ENCODE peak calls at places on chromosomes 2 and 18, in nine cellular contexts. M, T, Z, I, S, C, U, F and N are unnamed samples. For H3K4me1, the result is how much of the 10 kb centered on the place peaks cover.

GRCh38 chr2:238370482-238371372 is 50.4 kb downstream of the TRAF3IP1 start:
- DNase-seq in F (peak), M (peak), Z (peak), I (peak), U (no peak), T (peak), S (no peak), C (peak), N (peak)

GRCh38 chr18:36831139-36831538 is 2.2 kb downstream of the KIAA1328 start:
- DNase-seq in U (no peak), M (no peak), S (no peak), I (no peak), T (no peak), C (no peak), Z (peak), F (no peak), N (no peak)

GRCh38 chr18:13471971-13472628 is 253.5 kb downstream of the LDLRAD4 start:
- DNase-seq in I (no peak), S (no peak), T (no peak), C (peak), U (no peak), F (peak), M (no peak), Z (no peak), N (no peak)

GRCh38 chr2:203682688-203683130 is 23.7 kb upstream of the CD28 start:
- DNase-seq in S (no peak), C (no peak), U (no peak), Z (peak), M (no peak), T (no peak), F (no peak), I (no peak), N (peak)

GRCh38 chr2:226524381-226524843 is 275.2 kb downstream of the IRS1 start:
- DNase-seq in S (no peak), M (no peak), C (no peak), Z (no peak), T (no peak), F (no peak), I (no peak), U (no peak), N (no peak)

GRCh38 chr2:205709319-205709718 is 27.0 kb downstream of the NRP2 start:
- DNase-seq in S (no peak), T (no peak), U (no peak), Z (no peak), I (no peak), M (no peak), C (no peak), F (no peak), N (no peak)

GRCh38 chr2:9797681-9798556 is 45.4 kb upstream of the TAF1B start:
- DNase-seq in U (no peak), S (no peak), Z (no peak), T (peak), M (no peak), I (no peak), F (no peak), C (no peak), N (no peak)

GRCh38 chr18:55485666-55486065 is 102.3 kb downstream of the TCF4 start:
- DNase-seq in I (no peak), C (no peak), M (no peak), U (no peak), F (no peak), S (no peak), T (no peak), Z (no peak), N (no peak)

GRCh38 chr2:186599186-186599778 is 9.4 kb downstream of the ITGAV start:
- DNase-seq in S (no peak), I (no peak), U (no peak), T (no peak), M (no peak), C (no peak), F (no peak), Z (peak), N (no peak)

GRCh38 chr2:218063541-218064295 is 5.3 kb upstream of the RUFY4 start:
- DNase-seq in S (no peak), Z (no peak), F (no peak), I (no peak), M (no peak), C (no peak), T (no peak), U (no peak), N (no peak)

GRCh38 chr18:23964282-23965238 is 50.0 kb upstream of the TTC39C start:
- DNase-seq in T (no peak), C (no peak), Z (no peak), I (no peak), M (no peak), F (peak), S (no peak), U (peak), N (no peak)

GRCh38 chr2:155792666-155793065 is 539.9 kb downstream of the NR4A2 start:
- DNase-seq in M (no peak), T (no peak), F (no peak), Z (no peak), S (no peak), C (no peak), I (no peak), U (no peak), N (no peak)

GRCh38 chr2:7792031-7792651 is 874.9 kb downstream of the RNF144A start:
- DNase-seq in U (no peak), Z (no peak), S (no peak), I (no peak), F (no peak), C (no peak), T (no peak), M (no peak), N (no peak)

GRCh38 chr2:14134737-14135136 is 497.8 kb upstream of the LRATD1 start:
- DNase-seq in F (no peak), S (no peak), I (no peak), U (no peak), T (no peak), Z (no peak), M (no peak), C (no peak), N (no peak)

DNA sequence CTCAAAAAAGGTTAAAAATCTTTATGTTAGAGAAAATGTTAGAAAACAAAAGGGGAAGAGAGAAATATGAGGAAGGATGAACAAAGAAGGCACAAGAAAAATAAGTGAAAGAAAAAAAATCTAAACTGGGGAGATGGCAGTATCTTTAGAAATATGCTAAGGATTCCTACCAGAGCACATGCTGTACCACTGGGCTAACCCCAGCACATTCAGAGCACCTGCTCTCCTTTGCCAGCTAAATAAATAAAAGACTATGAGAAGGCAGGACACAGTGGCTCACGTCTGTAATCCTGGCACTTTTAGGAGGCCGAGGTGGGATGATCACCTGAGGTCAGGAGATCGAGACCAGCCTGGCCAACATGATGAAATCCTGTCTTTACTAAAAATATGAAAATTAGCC is 92.2 kb upstream of the CDKL4 start:
- DNase-seq in I (no peak), T (no peak), F (no peak), C (no peak), M (no peak), Z (no peak), S (no peak), U (no peak), N (no peak)
- H3K27ac ChIP-seq in I (no peak), T (peak), F (no peak), C (no peak), M (no peak), Z (no peak), S (no peak), U (no peak), N (no peak)

GRCh38 chr2:200797242-200797770 is 14.4 kb upstream of the BZW1 start:
- DNase-seq in U (no peak), I (peak), T (peak), C (no peak), S (no peak), M (no peak), F (no peak), Z (no peak), N (no peak)

GRCh38 chr2:200791905-200792304 is 19.8 kb upstream of the BZW1 start:
- DNase-seq in Z (no peak), C (no peak), F (no peak), I (no peak), S (no peak), M (no peak), T (no peak), U (no peak), N (no peak)

GRCh38 chr2:200794143-200794542 is 17.6 kb upstream of the BZW1 start:
- DNase-seq in I (no peak), F (no peak), M (no peak), T (no peak), Z (no peak), U (no peak), S (no peak), C (no peak), N (no peak)

GRCh38 chr2:200796561-200796960 is 15.1 kb upstream of the BZW1 start:
- DNase-seq in U (no peak), C (no peak), Z (peak), I (no peak), F (no peak), M (no peak), T (no peak), S (no peak), N (no peak)

DNA sequence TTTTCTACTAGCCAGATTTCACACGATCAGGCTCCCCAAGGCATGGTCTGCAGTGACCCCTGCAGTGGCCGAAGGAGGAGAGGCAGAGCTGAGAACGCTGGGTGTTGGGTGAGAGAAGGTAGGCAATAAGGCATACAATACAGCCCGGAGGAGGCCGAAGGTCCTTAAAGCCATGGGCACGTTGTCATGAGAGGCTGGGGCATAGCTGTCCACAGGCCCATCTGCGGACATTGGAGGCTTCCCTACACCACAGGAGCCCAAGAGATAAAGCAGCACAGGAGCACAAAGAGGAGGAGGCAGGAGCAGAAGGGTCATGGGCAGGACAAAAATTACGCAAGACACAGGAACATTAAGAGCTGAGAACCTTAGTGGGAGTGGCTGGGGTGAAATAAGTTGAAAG is 16.7 kb upstream of the BZW1 start:
- DNase-seq in F (peak), I (no peak), Z (no peak), U (no peak), T (peak), S (peak), C (peak), M (no peak), N (no peak)
- TF ChIP-seq CTCF in F (peak), I (peak), Z (no peak), U (no peak), T (peak), S (peak), C (peak), M (no peak), N (no peak)

DNA sequence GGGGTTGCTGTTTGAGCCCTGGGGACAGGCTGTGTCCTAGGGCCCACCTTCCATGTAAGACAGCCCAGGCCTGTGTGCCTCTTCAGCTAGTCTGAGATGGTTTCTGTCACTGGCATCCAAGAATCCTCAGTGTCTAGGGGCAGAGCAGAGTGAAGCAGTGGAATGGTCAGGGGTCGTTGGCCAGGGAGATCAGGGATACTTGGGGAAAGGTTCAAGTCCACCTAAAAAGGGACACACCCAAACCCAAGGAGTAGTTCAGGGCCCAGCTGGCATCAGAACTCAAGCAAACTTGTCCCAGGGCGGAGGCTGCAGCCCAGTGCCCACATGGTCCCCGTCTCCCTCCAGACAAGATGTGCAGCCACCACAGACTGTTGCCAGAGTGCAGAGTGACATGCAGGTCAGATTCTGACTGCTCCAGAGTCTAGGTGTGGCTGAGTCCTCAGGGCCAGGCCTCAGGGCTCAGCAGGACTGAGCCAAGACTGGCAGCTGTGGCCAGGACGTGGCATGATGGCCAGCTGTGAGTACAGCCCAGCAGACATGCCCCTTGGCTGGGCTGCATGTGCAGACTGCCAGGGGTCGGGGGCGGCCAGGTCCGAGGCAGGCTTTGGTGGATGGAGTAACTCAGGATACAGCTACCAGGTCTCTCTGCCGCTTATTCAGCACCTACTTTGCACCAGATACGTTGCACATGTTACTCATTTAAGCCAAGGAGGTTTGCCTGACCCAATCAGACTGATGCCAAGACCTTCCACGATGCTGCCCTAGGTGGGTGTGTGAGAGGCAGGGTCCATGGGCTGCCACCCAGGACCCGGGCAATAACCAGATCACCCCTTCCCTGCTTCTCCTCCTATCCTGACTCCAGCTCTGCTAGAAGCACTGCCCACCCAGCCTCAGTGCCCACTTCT is 146.6 kb downstream of the SMAD7 start:
- DNase-seq in Z (no peak), M (peak), C (no peak), T (peak), U (no peak), S (peak), F (no peak), I (no peak), N (peak)
- H3K4me1 ChIP-seq in Z (under half), M (under half), C (under half), T (half or more), U (under half), S (under half), F (under half), I (half or more), N (under half)

GRCh38 chr2:64707276-64707675 is 53.6 kb upstream of the SERTAD2 start:
- DNase-seq in F (no peak), T (no peak), C (no peak), I (no peak), U (no peak), M (no peak), Z (no peak), S (no peak), N (no peak)
- H3K27ac ChIP-seq in F (no peak), T (no peak), C (no peak), I (no peak), U (no peak), M (no peak), Z (no peak), S (no peak), N (no peak)

GRCh38 chr2:128523490-128523889 is 204.8 kb upstream of the HS6ST1 start:
- DNase-seq in C (no peak), I (no peak), S (no peak), F (peak), T (no peak), Z (no peak), U (no peak), M (no peak), N (no peak)

GRCh38 chr2:128521482-128521881 is 202.8 kb upstream of the HS6ST1 start:
- DNase-seq in M (no peak), T (no peak), S (no peak), I (no peak), C (no peak), U (no peak), F (no peak), Z (no peak), N (no peak)

GRCh38 chr2:128524183-128524582 is 205.5 kb upstream of the HS6ST1 start:
- DNase-seq in S (no peak), F (no peak), I (no peak), U (no peak), Z (peak), T (no peak), M (no peak), C (no peak), N (no peak)

GRCh38 chr2:128520787-128521186 is 202.1 kb upstream of the HS6ST1 start:
- DNase-seq in I (no peak), U (no peak), Z (no peak), S (no peak), F (no peak), M (no peak), C (no peak), T (no peak), N (no peak)

GRCh38 chr2:128522829-128523228 is 204.2 kb upstream of the HS6ST1 start:
- DNase-seq in M (no peak), S (no peak), Z (no peak), T (no peak), I (no peak), F (no peak), U (no peak), C (no peak), N (no peak)
- TF ChIP-seq CTCF in M (no peak), S (no peak), Z (no peak), T (no peak), I (no peak), F (no peak), U (no peak), C (no peak), N (no peak)

GRCh38 chr2:160368988-160369935 is 124.3 kb downstream of the RBMS1 start:
- DNase-seq in F (no peak), U (no peak), C (no peak), M (no peak), Z (no peak), S (no peak), T (no peak), I (no peak), N (no peak)
- H3K4me1 ChIP-seq in F (half or more), U (half or more), C (half or more), M (half or more), Z (half or more), S (under half), T (half or more), I (half or more), N (under half)

GRCh38 chr2:51006641-51007040 is 25.3 kb downstream of the NRXN1 start:
- DNase-seq in I (no peak), U (no peak), M (no peak), T (no peak), F (peak), S (no peak), Z (no peak), C (no peak), N (no peak)

GRCh38 chr2:51003345-51004192 is 28.4 kb downstream of the NRXN1 start:
- DNase-seq in M (no peak), Z (peak), C (no peak), I (no peak), S (no peak), U (no peak), T (no peak), F (peak), N (no peak)

GRCh38 chr2:50995610-50996009 is 36.3 kb downstream of the NRXN1 start:
- DNase-seq in T (no peak), C (no peak), M (no peak), Z (no peak), U (no peak), S (no peak), I (no peak), F (no peak), N (no peak)

DNA sequence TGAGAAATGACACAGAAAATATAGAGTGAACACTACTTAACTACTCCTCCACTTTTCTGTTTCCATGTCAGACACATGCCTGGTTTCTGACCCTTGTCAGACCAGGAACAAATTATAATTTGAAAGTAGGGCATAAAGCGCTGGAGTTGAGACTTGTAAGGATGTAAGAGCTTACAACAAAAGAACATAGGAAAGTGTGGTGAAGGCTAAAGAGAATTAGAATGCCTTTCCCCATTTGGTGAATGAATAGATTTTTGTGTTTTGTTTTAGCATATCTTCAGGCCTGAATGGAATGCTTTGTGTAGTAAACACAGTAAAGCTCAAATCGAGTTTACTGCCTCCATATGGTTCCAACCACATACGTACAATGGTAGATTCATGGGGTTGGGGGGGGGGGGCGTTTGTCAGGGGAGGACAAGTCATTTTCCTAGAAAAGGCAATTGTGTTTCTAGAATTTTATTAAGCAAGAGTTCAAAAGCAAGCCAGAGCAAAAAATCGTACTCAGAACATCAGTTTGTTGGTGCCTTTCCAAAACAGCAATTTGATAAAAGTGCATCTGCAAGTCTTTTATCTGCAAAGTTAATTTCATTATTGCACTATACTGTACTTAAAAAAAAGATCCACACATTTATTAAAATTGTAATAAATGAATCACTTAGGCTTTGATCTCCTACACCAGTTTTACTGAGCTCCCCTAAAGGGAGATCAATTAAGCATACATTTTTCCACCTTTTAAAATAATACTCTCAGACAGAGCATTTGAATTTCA is 30.9 kb downstream of the NRXN1 start:
- DNase-seq in C (peak), M (no peak), S (no peak), F (peak), T (no peak), U (no peak), I (no peak), Z (no peak), N (no peak)
- H3K27ac ChIP-seq in C (peak), M (no peak), S (peak), F (peak), T (no peak), U (no peak), I (no peak), Z (no peak), N (no peak)